ENCODE peak calls at places on chromosome 18, in seven cellular contexts. One of them, this sample, is unnamed.

GRCh38 chr18:57048351-57048750 is 98.5 kb upstream of the BOD1L2 start:
- DNase-seq in right atrium auricular region: no peak
- DNase-seq in lower leg skin: no peak
- DNase-seq in H7: peak; percentile 43
- DNase-seq in iPS DF 6.9: no peak
- DNase-seq in gastrocnemius medialis: no peak
- DNase-seq in AG09309: no peak
- DNase-seq in this sample: no peak

GRCh38 chr18:9701604-9702324 is 6.3 kb upstream of the RAB31 start:
- DNase-seq in gastrocnemius medialis: no peak
- DNase-seq in lower leg skin: peak; percentile 81
- DNase-seq in AG09309: no peak
- DNase-seq in iPS DF 6.9: no peak
- DNase-seq in right atrium auricular region: peak; percentile 52
- DNase-seq in H7: no peak
- DNase-seq in this sample: peak; percentile 26

GRCh38 chr18:2905802-2906521 is 59.2 kb downstream of the EMILIN2 start:
- DNase-seq in gastrocnemius medialis: peak; percentile 44
- DNase-seq in right atrium auricular region: peak; percentile 77
- DNase-seq in H7: peak; percentile 88
- DNase-seq in iPS DF 6.9: no peak
- DNase-seq in lower leg skin: peak; percentile 95
- DNase-seq in AG09309: no peak
- DNase-seq in this sample: peak; percentile 82

GRCh38 chr18:58288922-58289797 is 245.1 kb downstream of the NEDD4L start:
- DNase-seq in H7: peak; percentile 30
- DNase-seq in iPS DF 6.9: no peak
- DNase-seq in right atrium auricular region: no peak
- DNase-seq in lower leg skin: no peak
- DNase-seq in AG09309: no peak
- DNase-seq in gastrocnemius medialis: peak; percentile 62
- DNase-seq in this sample: peak; percentile 28

GRCh38 chr18:3725100-3725499 is 275.1 kb downstream of the TGIF1 start:
- DNase-seq in right atrium auricular region: no peak
- DNase-seq in lower leg skin: no peak
- DNase-seq in gastrocnemius medialis: no peak
- DNase-seq in iPS DF 6.9: no peak
- DNase-seq in AG09309: no peak
- DNase-seq in H7: no peak
- DNase-seq in this sample: no peak

GRCh38 chr18:8525692-8526091 is 83.5 kb upstream of the RAB12 start:
- DNase-seq in right atrium auricular region: peak; percentile 34
- DNase-seq in AG09309: no peak
- DNase-seq in iPS DF 6.9: peak; percentile 25
- DNase-seq in H7: peak; percentile 61
- DNase-seq in lower leg skin: no peak
- DNase-seq in gastrocnemius medialis: no peak
- DNase-seq in this sample: no peak

GRCh38 chr18:35041752-35042379 is 653 bp downstream of the MAPRE2 start:
- DNase-seq in right atrium auricular region: no peak
- DNase-seq in iPS DF 6.9: no peak
- DNase-seq in AG09309: no peak
- DNase-seq in H7: no peak
- DNase-seq in gastrocnemius medialis: no peak
- DNase-seq in lower leg skin: no peak
- DNase-seq in this sample: no peak

GRCh38 chr18:5710235-5710634 is 166.4 kb upstream of the EPB41L3 start:
- DNase-seq in gastrocnemius medialis: no peak
- DNase-seq in AG09309: no peak
- DNase-seq in iPS DF 6.9: no peak
- DNase-seq in lower leg skin: no peak
- DNase-seq in H7: no peak
- DNase-seq in right atrium auricular region: no peak
- DNase-seq in this sample: no peak

GRCh38 chr18:48256848-48257247 is 152.3 kb downstream of the ZBTB7C start:
- DNase-seq in H7: no peak
- DNase-seq in iPS DF 6.9: no peak
- DNase-seq in AG09309: no peak
- DNase-seq in lower leg skin: no peak
- DNase-seq in right atrium auricular region: no peak
- DNase-seq in gastrocnemius medialis: no peak
- DNase-seq in this sample: no peak

GRCh38 chr18:35619468-35619867 is 37.9 kb downstream of the GALNT1 start:
- DNase-seq in H7: no peak
- DNase-seq in gastrocnemius medialis: peak; percentile 23
- DNase-seq in right atrium auricular region: no peak
- DNase-seq in AG09309: no peak
- DNase-seq in iPS DF 6.9: no peak
- DNase-seq in lower leg skin: no peak
- DNase-seq in this sample: no peak

GRCh38 chr18:50869150-50869549 is 9.8 kb upstream of the ME2 start:
- DNase-seq in iPS DF 6.9: no peak
- DNase-seq in lower leg skin: no peak
- DNase-seq in AG09309: no peak
- DNase-seq in right atrium auricular region: no peak
- DNase-seq in H7: no peak
- DNase-seq in gastrocnemius medialis: no peak
- DNase-seq in this sample: no peak

GRCh38 chr18:903703-904102 is 968 bp upstream of the ADCYAP1 start:
- DNase-seq in iPS DF 6.9: no peak
- DNase-seq in H7: peak; percentile 79
- DNase-seq in gastrocnemius medialis: no peak
- DNase-seq in right atrium auricular region: no peak
- DNase-seq in lower leg skin: peak; percentile 83
- DNase-seq in AG09309: no peak
- DNase-seq in this sample: peak; percentile 61

GRCh38 chr18:26618130-26618529 is 69.8 kb upstream of the KCTD1 start:
- DNase-seq in H7: no peak
- DNase-seq in lower leg skin: no peak
- DNase-seq in right atrium auricular region: no peak
- DNase-seq in gastrocnemius medialis: no peak
- DNase-seq in iPS DF 6.9: no peak
- DNase-seq in AG09309: no peak
- DNase-seq in this sample: no peak
- H3K4me3 ChIP-seq in H7: no peak overlapping the region
- H3K4me3 ChIP-seq in lower leg skin: no peak overlapping the region
- H3K4me3 ChIP-seq in right atrium auricular region: no peak overlapping the region
- H3K4me3 ChIP-seq in gastrocnemius medialis: no peak overlapping the region
- H3K4me3 ChIP-seq in iPS DF 6.9: no peak overlapping the region
- H3K4me3 ChIP-seq in AG09309: no peak overlapping the region
- H3K4me3 ChIP-seq in this sample: no peak overlapping the region

GRCh38 chr18:63979409-63979908 is 9.6 kb downstream of the SERPINB8 start:
- DNase-seq in gastrocnemius medialis: peak; percentile 23
- DNase-seq in AG09309: no peak
- DNase-seq in H7: peak; percentile 64
- DNase-seq in iPS DF 6.9: no peak
- DNase-seq in right atrium auricular region: peak; percentile 66
- DNase-seq in lower leg skin: no peak
- DNase-seq in this sample: peak; percentile 44
- H3K4me3 ChIP-seq in gastrocnemius medialis: no peak overlapping the region
- H3K4me3 ChIP-seq in AG09309: peak overlapping the region; percentile 26
- H3K4me3 ChIP-seq in H7: no peak overlapping the region
- H3K4me3 ChIP-seq in iPS DF 6.9: no peak overlapping the region
- H3K4me3 ChIP-seq in right atrium auricular region: peak overlapping the region; percentile 24
- H3K4me3 ChIP-seq in lower leg skin: no peak overlapping the region
- H3K4me3 ChIP-seq in this sample: peak overlapping the region; percentile 25

DNA sequence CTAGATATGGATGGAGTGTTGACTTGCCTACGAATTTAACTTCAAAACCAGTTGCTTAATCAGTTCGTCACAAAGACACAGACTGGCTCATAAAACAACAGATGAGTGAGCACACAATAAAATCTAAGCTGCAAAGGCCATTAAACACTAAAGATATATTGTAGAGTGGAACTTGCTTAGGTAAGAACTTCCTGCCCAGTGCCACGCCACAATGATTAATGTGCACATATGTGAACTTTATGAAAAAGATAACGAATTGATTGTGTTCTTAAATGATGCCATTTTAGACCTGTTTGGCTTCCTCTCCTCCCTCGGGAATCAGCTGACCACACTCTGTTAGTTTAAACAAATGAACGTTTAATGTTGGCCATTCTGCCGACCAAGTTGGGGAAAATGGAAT is 2031.3 kb upstream of the CELF4 start:
- DNase-seq in right atrium auricular region: no peak
- DNase-seq in lower leg skin: no peak
- DNase-seq in H7: no peak
- DNase-seq in AG09309: no peak
- DNase-seq in iPS DF 6.9: no peak
- DNase-seq in gastrocnemius medialis: no peak
- DNase-seq in this sample: no peak
- H3K4me3 ChIP-seq in right atrium auricular region: no peak overlapping the region
- H3K4me3 ChIP-seq in lower leg skin: no peak overlapping the region
- H3K4me3 ChIP-seq in H7: no peak overlapping the region
- H3K4me3 ChIP-seq in AG09309: no peak overlapping the region
- H3K4me3 ChIP-seq in iPS DF 6.9: no peak overlapping the region
- H3K4me3 ChIP-seq in gastrocnemius medialis: no peak overlapping the region
- H3K4me3 ChIP-seq in this sample: no peak overlapping the region

GRCh38 chr18:46868171-46868921 is 49.0 kb downstream of the PIAS2 start:
- DNase-seq in iPS DF 6.9: no peak
- DNase-seq in right atrium auricular region: no peak
- DNase-seq in H7: no peak
- DNase-seq in AG09309: no peak
- DNase-seq in lower leg skin: no peak
- DNase-seq in gastrocnemius medialis: no peak
- DNase-seq in this sample: no peak
- H3K4me3 ChIP-seq in iPS DF 6.9: no peak overlapping the region
- H3K4me3 ChIP-seq in right atrium auricular region: no peak overlapping the region
- H3K4me3 ChIP-seq in H7: peak overlapping the region; percentile 45
- H3K4me3 ChIP-seq in AG09309: no peak overlapping the region
- H3K4me3 ChIP-seq in lower leg skin: no peak overlapping the region
- H3K4me3 ChIP-seq in gastrocnemius medialis: no peak overlapping the region
- H3K4me3 ChIP-seq in this sample: no peak overlapping the region

GRCh38 chr18:62723666-62724281 is 8.4 kb downstream of the PHLPP1 start:
- DNase-seq in right atrium auricular region: no peak
- DNase-seq in gastrocnemius medialis: no peak
- DNase-seq in iPS DF 6.9: no peak
- DNase-seq in AG09309: no peak
- DNase-seq in lower leg skin: no peak
- DNase-seq in H7: no peak
- DNase-seq in this sample: no peak
- H3K4me3 ChIP-seq in right atrium auricular region: no peak overlapping the region
- H3K4me3 ChIP-seq in gastrocnemius medialis: no peak overlapping the region
- H3K4me3 ChIP-seq in iPS DF 6.9: no peak overlapping the region
- H3K4me3 ChIP-seq in AG09309: no peak overlapping the region
- H3K4me3 ChIP-seq in lower leg skin: no peak overlapping the region
- H3K4me3 ChIP-seq in H7: no peak overlapping the region
- H3K4me3 ChIP-seq in this sample: no peak overlapping the region